ENCODE peak calls at places on chromosomes 4 and X, in eight cellular contexts. One of them, this sample, is unnamed.

GRCh38 chrX:21963736-21964135 is 23.2 kb downstream of the SMS start:
- DNase-seq in CD8-positive, alpha-beta T cell: no peak
- DNase-seq in RWPE1: no peak
- DNase-seq in natural killer cell: no peak
- DNase-seq in chondrocyte: no peak
- DNase-seq in GM23338: no peak
- DNase-seq in gastrocnemius medialis: peak; percentile 13
- DNase-seq in heart left ventricle: no peak
- DNase-seq in this sample: no peak

GRCh38 chr4:47972721-47973120 is 43.8 kb downstream of the CNGA1 start:
- DNase-seq in CD8-positive, alpha-beta T cell: no peak
- DNase-seq in RWPE1: no peak
- DNase-seq in GM23338: no peak
- DNase-seq in natural killer cell: no peak
- DNase-seq in gastrocnemius medialis: no peak
- DNase-seq in chondrocyte: no peak
- DNase-seq in heart left ventricle: no peak
- DNase-seq in this sample: no peak

GRCh38 chr4:141636077-141636770 is at the start of gene IL15:
- DNase-seq in chondrocyte: no peak
- DNase-seq in heart left ventricle: peak; percentile 72
- DNase-seq in CD8-positive, alpha-beta T cell: peak; percentile 29
- DNase-seq in gastrocnemius medialis: peak; percentile 85
- DNase-seq in natural killer cell: peak; percentile 53
- DNase-seq in RWPE1: peak; percentile 86
- DNase-seq in GM23338: peak; percentile 84
- DNase-seq in this sample: peak; percentile 35

GRCh38 chrX:110022555-110023448 is 19.9 kb downstream of the TMEM164 start:
- DNase-seq in RWPE1: no peak
- DNase-seq in gastrocnemius medialis: peak; percentile 47
- DNase-seq in chondrocyte: no peak
- DNase-seq in GM23338: no peak
- DNase-seq in CD8-positive, alpha-beta T cell: no peak
- DNase-seq in heart left ventricle: no peak
- DNase-seq in natural killer cell: no peak
- DNase-seq in this sample: no peak

GRCh38 chr4:120446051-120446567 is 379.5 kb upstream of the MAD2L1 start:
- DNase-seq in RWPE1: no peak
- DNase-seq in heart left ventricle: no peak
- DNase-seq in GM23338: no peak
- DNase-seq in chondrocyte: no peak
- DNase-seq in gastrocnemius medialis: no peak
- DNase-seq in CD8-positive, alpha-beta T cell: no peak
- DNase-seq in natural killer cell: no peak
- DNase-seq in this sample: no peak

GRCh38 chr4:138222041-138222440 is 20.1 kb downstream of the SLC7A11 start:
- DNase-seq in RWPE1: no peak
- DNase-seq in chondrocyte: no peak
- DNase-seq in heart left ventricle: no peak
- DNase-seq in GM23338: no peak
- DNase-seq in gastrocnemius medialis: no peak
- DNase-seq in CD8-positive, alpha-beta T cell: no peak
- DNase-seq in natural killer cell: no peak
- DNase-seq in this sample: no peak

GRCh38 chr4:184099541-184099966 is 118.1 kb downstream of the ENPP6 start:
- DNase-seq in GM23338: no peak
- DNase-seq in gastrocnemius medialis: no peak
- DNase-seq in heart left ventricle: no peak
- DNase-seq in natural killer cell: no peak
- DNase-seq in chondrocyte: no peak
- DNase-seq in RWPE1: no peak
- DNase-seq in CD8-positive, alpha-beta T cell: no peak
- DNase-seq in this sample: no peak

GRCh38 chr4:1826531-1827350 is 29.2 kb downstream of the LETM1 start:
- DNase-seq in natural killer cell: no peak
- DNase-seq in RWPE1: no peak
- DNase-seq in CD8-positive, alpha-beta T cell: no peak
- DNase-seq in gastrocnemius medialis: no peak
- DNase-seq in GM23338: no peak
- DNase-seq in heart left ventricle: peak; percentile 11
- DNase-seq in chondrocyte: no peak
- DNase-seq in this sample: no peak

GRCh38 chr4:149493492-149493891 is 322.2 kb downstream of the IQCM start:
- DNase-seq in CD8-positive, alpha-beta T cell: no peak
- DNase-seq in gastrocnemius medialis: no peak
- DNase-seq in heart left ventricle: no peak
- DNase-seq in natural killer cell: no peak
- DNase-seq in RWPE1: no peak
- DNase-seq in chondrocyte: no peak
- DNase-seq in GM23338: peak; percentile 11
- DNase-seq in this sample: no peak

GRCh38 chr4:159047478-159048165 is 55.3 kb upstream of the RAPGEF2 start:
- DNase-seq in chondrocyte: no peak
- DNase-seq in RWPE1: no peak
- DNase-seq in GM23338: no peak
- DNase-seq in heart left ventricle: no peak
- DNase-seq in natural killer cell: no peak
- DNase-seq in gastrocnemius medialis: no peak
- DNase-seq in CD8-positive, alpha-beta T cell: no peak
- DNase-seq in this sample: no peak

GRCh38 chr4:140427104-140427918 is at the start of gene CLGN:
- DNase-seq in CD8-positive, alpha-beta T cell: peak; percentile 7
- DNase-seq in gastrocnemius medialis: no peak
- DNase-seq in chondrocyte: peak; percentile 89
- DNase-seq in RWPE1: peak; percentile 40
- DNase-seq in natural killer cell: no peak
- DNase-seq in GM23338: peak; percentile 94
- DNase-seq in heart left ventricle: peak; percentile 81
- DNase-seq in this sample: peak; percentile 58

GRCh38 chr4:158446106-158446505 is 75.6 kb upstream of the RXFP1 start:
- DNase-seq in chondrocyte: no peak
- DNase-seq in RWPE1: no peak
- DNase-seq in GM23338: no peak
- DNase-seq in heart left ventricle: no peak
- DNase-seq in CD8-positive, alpha-beta T cell: no peak
- DNase-seq in natural killer cell: no peak
- DNase-seq in gastrocnemius medialis: no peak
- DNase-seq in this sample: no peak

GRCh38 chrX:49915352-49916222 is 6.8 kb upstream of the CLCN5 start:
- DNase-seq in RWPE1: peak; percentile 27
- DNase-seq in CD8-positive, alpha-beta T cell: peak; percentile 29
- DNase-seq in GM23338: peak; percentile 59
- DNase-seq in gastrocnemius medialis: peak; percentile 16
- DNase-seq in heart left ventricle: no peak
- DNase-seq in natural killer cell: peak; percentile 17
- DNase-seq in chondrocyte: no peak
- DNase-seq in this sample: no peak

GRCh38 chr4:184097240-184097619 is 120.4 kb downstream of the ENPP6 start:
- DNase-seq in RWPE1: no peak
- DNase-seq in CD8-positive, alpha-beta T cell: no peak
- DNase-seq in heart left ventricle: peak; percentile 61
- DNase-seq in gastrocnemius medialis: peak; percentile 24
- DNase-seq in GM23338: peak; percentile 92
- DNase-seq in natural killer cell: no peak
- DNase-seq in chondrocyte: no peak
- DNase-seq in this sample: no peak

GRCh38 chr4:63717384-63717783 is 691.9 kb downstream of the TECRL start:
- DNase-seq in CD8-positive, alpha-beta T cell: no peak
- DNase-seq in heart left ventricle: no peak
- DNase-seq in gastrocnemius medialis: no peak
- DNase-seq in RWPE1: peak; percentile 5
- DNase-seq in natural killer cell: no peak
- DNase-seq in chondrocyte: no peak
- DNase-seq in GM23338: peak; percentile 46
- DNase-seq in this sample: no peak

GRCh38 chrX:96407043-96407442 is 277.6 kb upstream of the DIAPH2 start:
- DNase-seq in CD8-positive, alpha-beta T cell: no peak
- DNase-seq in chondrocyte: no peak
- DNase-seq in natural killer cell: no peak
- DNase-seq in RWPE1: peak; percentile 1
- DNase-seq in GM23338: peak; percentile 17
- DNase-seq in heart left ventricle: no peak
- DNase-seq in gastrocnemius medialis: no peak
- DNase-seq in this sample: no peak

GRCh38 chr4:151324449-151325319 is 721 bp downstream of the SH3D19 start:
- DNase-seq in heart left ventricle: peak; percentile 77
- DNase-seq in RWPE1: peak; percentile 44
- DNase-seq in CD8-positive, alpha-beta T cell: no peak
- DNase-seq in GM23338: peak; percentile 73
- DNase-seq in chondrocyte: no peak
- DNase-seq in natural killer cell: no peak
- DNase-seq in gastrocnemius medialis: peak; percentile 84
- DNase-seq in this sample: no peak

GRCh38 chr4:76532810-76533209 is 97.8 kb downstream of the SHROOM3 start:
- DNase-seq in GM23338: no peak
- DNase-seq in CD8-positive, alpha-beta T cell: no peak
- DNase-seq in heart left ventricle: no peak
- DNase-seq in chondrocyte: no peak
- DNase-seq in RWPE1: no peak
- DNase-seq in gastrocnemius medialis: no peak
- DNase-seq in natural killer cell: no peak
- DNase-seq in this sample: no peak

GRCh38 chr4:38069271-38069760 is 109.1 kb downstream of the PTTG2 start:
- DNase-seq in gastrocnemius medialis: no peak
- DNase-seq in chondrocyte: no peak
- DNase-seq in heart left ventricle: no peak
- DNase-seq in GM23338: peak; percentile 87
- DNase-seq in RWPE1: peak; percentile 64
- DNase-seq in CD8-positive, alpha-beta T cell: no peak
- DNase-seq in natural killer cell: no peak
- DNase-seq in this sample: no peak
- TF ChIP-seq CTCF in gastrocnemius medialis: no peak
- TF ChIP-seq CTCF in chondrocyte: peak; percentile 45
- TF ChIP-seq CTCF in heart left ventricle: peak; percentile 49
- TF ChIP-seq CTCF in GM23338: peak; percentile 84
- TF ChIP-seq CTCF in RWPE1: peak; percentile 44
- TF ChIP-seq CTCF in CD8-positive, alpha-beta T cell: no peak
- TF ChIP-seq CTCF in natural killer cell: no peak
- TF ChIP-seq CTCF in this sample: no peak

GRCh38 chr4:138935-139334 is 14.6 kb downstream of the ZNF718 start:
- DNase-seq in GM23338: no peak
- DNase-seq in CD8-positive, alpha-beta T cell: no peak
- DNase-seq in chondrocyte: no peak
- DNase-seq in gastrocnemius medialis: no peak
- DNase-seq in heart left ventricle: no peak
- DNase-seq in natural killer cell: no peak
- DNase-seq in RWPE1: no peak
- DNase-seq in this sample: no peak

GRCh38 chr4:139691-140090 is 15.4 kb downstream of the ZNF718 start:
- DNase-seq in heart left ventricle: no peak
- DNase-seq in gastrocnemius medialis: no peak
- DNase-seq in RWPE1: no peak
- DNase-seq in GM23338: peak; percentile 59
- DNase-seq in CD8-positive, alpha-beta T cell: no peak
- DNase-seq in natural killer cell: no peak
- DNase-seq in chondrocyte: no peak
- DNase-seq in this sample: no peak
- TF ChIP-seq CTCF in heart left ventricle: no peak
- TF ChIP-seq CTCF in gastrocnemius medialis: no peak
- TF ChIP-seq CTCF in RWPE1: no peak
- TF ChIP-seq CTCF in GM23338: peak; percentile 16
- TF ChIP-seq CTCF in CD8-positive, alpha-beta T cell: no peak
- TF ChIP-seq CTCF in natural killer cell: no peak
- TF ChIP-seq CTCF in chondrocyte: no peak
- TF ChIP-seq CTCF in this sample: no peak

GRCh38 chr4:185209031-185209851 is at the start of gene SNX25:
- DNase-seq in natural killer cell: peak; percentile 79
- DNase-seq in CD8-positive, alpha-beta T cell: peak; percentile 81
- DNase-seq in GM23338: peak; percentile 82
- DNase-seq in heart left ventricle: peak; percentile 91
- DNase-seq in gastrocnemius medialis: peak; percentile 80
- DNase-seq in RWPE1: peak; percentile 58
- DNase-seq in chondrocyte: no peak
- DNase-seq in this sample: peak; percentile 94
- TF ChIP-seq CTCF in natural killer cell: no peak
- TF ChIP-seq CTCF in CD8-positive, alpha-beta T cell: no peak
- TF ChIP-seq CTCF in GM23338: no peak
- TF ChIP-seq CTCF in heart left ventricle: no peak
- TF ChIP-seq CTCF in gastrocnemius medialis: no peak
- TF ChIP-seq CTCF in RWPE1: peak; percentile 23
- TF ChIP-seq CTCF in chondrocyte: peak; percentile 62
- TF ChIP-seq CTCF in this sample: no peak

GRCh38 chrX:74534569-74535038 is 79.8 kb downstream of the RLIM start:
- DNase-seq in natural killer cell: no peak
- DNase-seq in gastrocnemius medialis: no peak
- DNase-seq in RWPE1: no peak
- DNase-seq in heart left ventricle: no peak
- DNase-seq in chondrocyte: no peak
- DNase-seq in GM23338: no peak
- DNase-seq in CD8-positive, alpha-beta T cell: no peak
- DNase-seq in this sample: no peak

GRCh38 chrX:74535211-74535621 is 79.2 kb downstream of the RLIM start:
- DNase-seq in chondrocyte: no peak
- DNase-seq in natural killer cell: no peak
- DNase-seq in RWPE1: peak; percentile 9
- DNase-seq in gastrocnemius medialis: no peak
- DNase-seq in heart left ventricle: no peak
- DNase-seq in GM23338: peak; percentile 62
- DNase-seq in CD8-positive, alpha-beta T cell: no peak
- DNase-seq in this sample: no peak

GRCh38 chrX:74537011-74537390 is 77.4 kb downstream of the RLIM start:
- DNase-seq in chondrocyte: no peak
- DNase-seq in RWPE1: no peak
- DNase-seq in heart left ventricle: no peak
- DNase-seq in GM23338: peak; percentile 31
- DNase-seq in CD8-positive, alpha-beta T cell: no peak
- DNase-seq in natural killer cell: no peak
- DNase-seq in gastrocnemius medialis: no peak
- DNase-seq in this sample: no peak

GRCh38 chrX:74535633-74536141 is 78.7 kb downstream of the RLIM start:
- DNase-seq in CD8-positive, alpha-beta T cell: peak; percentile 22
- DNase-seq in heart left ventricle: peak; percentile 87
- DNase-seq in GM23338: peak; percentile 54
- DNase-seq in natural killer cell: peak; percentile 29
- DNase-seq in chondrocyte: peak; percentile 94
- DNase-seq in RWPE1: peak; percentile 75
- DNase-seq in gastrocnemius medialis: peak; percentile 86
- DNase-seq in this sample: no peak

DNA sequence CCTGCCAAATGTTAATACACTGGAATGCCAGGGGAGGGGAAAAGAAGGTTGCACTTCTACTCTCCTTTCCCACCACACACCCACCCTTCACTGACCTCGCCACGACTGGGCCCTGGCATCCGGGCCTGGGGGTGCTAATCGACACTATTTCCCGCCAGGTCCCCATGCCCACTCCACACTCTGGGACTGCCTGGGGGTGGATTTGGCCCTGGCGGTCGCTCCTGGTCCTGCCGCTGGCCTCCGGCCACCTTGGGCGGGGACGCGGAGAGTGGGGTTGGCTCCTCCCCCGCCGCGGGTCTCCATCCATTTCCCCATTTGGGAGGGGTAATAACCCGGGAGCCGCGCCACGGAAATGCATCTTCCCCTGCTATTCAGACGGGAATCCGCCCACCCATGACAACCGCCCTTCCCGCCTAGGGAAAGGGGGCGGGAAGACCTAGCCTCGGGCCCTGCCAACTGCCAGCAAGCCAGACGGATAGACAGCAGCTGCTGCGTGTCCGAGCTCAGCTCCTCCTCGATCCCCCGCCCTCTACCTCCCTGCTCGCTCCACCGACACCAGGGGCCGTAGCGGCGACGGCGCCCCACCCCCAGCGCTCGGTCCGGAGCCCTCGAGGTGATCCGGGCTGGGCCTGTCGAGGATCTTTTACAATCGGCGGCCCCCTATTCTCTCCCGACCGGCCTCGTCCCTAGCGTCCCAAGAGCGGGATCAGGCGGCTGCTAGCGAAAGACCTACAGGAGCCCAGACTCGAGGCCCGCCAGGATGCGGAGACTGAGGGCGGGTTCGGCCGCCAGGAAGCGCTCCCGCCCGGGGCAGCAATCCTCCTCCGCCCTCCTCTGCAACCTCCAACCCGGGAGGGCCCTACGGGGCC is 78.0 kb downstream of the RLIM start:
- DNase-seq in CD8-positive, alpha-beta T cell: no peak
- DNase-seq in natural killer cell: no peak
- DNase-seq in GM23338: peak; percentile 60
- DNase-seq in gastrocnemius medialis: peak; percentile 77
- DNase-seq in heart left ventricle: peak; percentile 93
- DNase-seq in chondrocyte: peak; percentile 94
- DNase-seq in RWPE1: peak; percentile 56
- DNase-seq in this sample: peak; percentile 36
- TF ChIP-seq CTCF in CD8-positive, alpha-beta T cell: no peak
- TF ChIP-seq CTCF in natural killer cell: no peak
- TF ChIP-seq CTCF in GM23338: peak; percentile 38
- TF ChIP-seq CTCF in gastrocnemius medialis: peak; percentile 56
- TF ChIP-seq CTCF in heart left ventricle: peak; percentile 1
- TF ChIP-seq CTCF in chondrocyte: peak; percentile 59
- TF ChIP-seq CTCF in RWPE1: no peak
- TF ChIP-seq CTCF in this sample: no peak

This sample was measured in activated B cell treated with CpG ODN at 0.5 μM for 24 hours.